ENCODE peak calls at places on chromosomes 16 and 17, in six cellular contexts. K is breast epithelium; H is activated gamma-delta T cell treated with anti-CD3 and anti-CD28 coated beads, Interleukin-2, amount 50 U/mL, for 16 hours; Y is EL; X is CD4-positive, alpha-beta T cell; J is osteocyte. N is an unnamed sample.

GRCh38 chr16:56281256-56281805 is 90.0 kb downstream of the GNAO1 start:
- DNase-seq in Y (peak; percentile 34), J (no peak), H (no peak), X (no peak), K (no peak), N (no peak)

GRCh38 chr16:70453891-70454220 is 539 bp upstream of the FCSK start:
- DNase-seq in X (no peak), J (no peak), H (no peak), K (no peak), Y (no peak), N (no peak)

GRCh38 chr17:74165811-74166365 is 37.6 kb upstream of the RPL38 start:
- DNase-seq in X (no peak), Y (no peak), K (no peak), J (no peak), H (no peak), N (no peak)

GRCh38 chr17:78343433-78344201 is 16.3 kb downstream of the SOCS3 start:
- DNase-seq in H (peak; percentile 61), K (no peak), X (peak; percentile 71), J (no peak), Y (no peak), N (peak; percentile 84)

GRCh38 chr17:75564195-75564594 is 23.4 kb upstream of the MYO15B start:
- DNase-seq in X (no peak), J (no peak), Y (no peak), H (no peak), K (no peak), N (no peak)

GRCh38 chr16:561957-562938 is 2.1 kb downstream of the PRR35 start:
- DNase-seq in H (no peak), X (no peak), Y (no peak), K (no peak), J (no peak), N (no peak)

GRCh38 chr17:17849147-17849820 is 12.5 kb upstream of the SREBF1 start:
- DNase-seq in K (peak; percentile 67), X (peak; percentile 64), Y (no peak), J (no peak), H (peak; percentile 73), N (peak; percentile 83)

GRCh38 chr17:58572846-58573245 is 58.4 kb upstream of the MTMR4 start:
- DNase-seq in H (no peak), K (no peak), Y (no peak), X (no peak), J (no peak), N (no peak)

GRCh38 chr17:15436399-15437369 is 30.7 kb downstream of the CDRT4 start:
- DNase-seq in Y (peak; percentile 56), J (no peak), K (no peak), X (no peak), H (no peak), N (peak; percentile 16)

GRCh38 chr16:66248096-66248495 is 118.4 kb upstream of the CDH5 start:
- DNase-seq in X (no peak), J (no peak), Y (peak; percentile 48), H (no peak), K (no peak), N (no peak)

GRCh38 chr16:72107371-72107770 is 13.7 kb downstream of the DHX38 start:
- DNase-seq in H (no peak), X (no peak), Y (no peak), J (no peak), K (no peak), N (no peak)

GRCh38 chr16:72523087-72523486 is 351.1 kb upstream of the PMFBP1 start:
- DNase-seq in X (no peak), K (no peak), H (no peak), J (no peak), Y (no peak), N (no peak)

GRCh38 chr16:65061935-65062334 is 59.9 kb downstream of the CDH11 start:
- DNase-seq in K (no peak), X (no peak), Y (no peak), J (no peak), H (no peak), N (no peak)

GRCh38 chr16:84568066-84568465 is 49.8 kb downstream of the COTL1 start:
- DNase-seq in X (no peak), Y (no peak), K (no peak), J (no peak), H (no peak), N (no peak)

GRCh38 chr17:1752425-1752941 is 9.4 kb upstream of the SERPINF1 start:
- DNase-seq in X (no peak), J (no peak), H (no peak), Y (no peak), K (peak; percentile 81), N (no peak)

GRCh38 chr17:49361129-49361901 is 735 bp downstream of the ZNF652 start:
- DNase-seq in J (no peak), H (peak; percentile 79), X (peak; percentile 84), Y (peak; percentile 57), K (peak; percentile 49), N (peak; percentile 87)

GRCh38 chr17:7220593-7221280 is 999 bp downstream of the ACADVL start:
- DNase-seq in X (peak; percentile 56), K (peak; percentile 74), Y (peak; percentile 68), H (peak; percentile 35), J (no peak), N (peak; percentile 48)

GRCh38 chr17:72588561-72588960 is 467.7 kb downstream of the SOX9 start:
- DNase-seq in K (no peak), J (no peak), Y (no peak), X (no peak), H (no peak), N (no peak)

GRCh38 chr16:2339521-2340484 is 725 bp downstream of the ABCA3 start:
- DNase-seq in Y (peak; percentile 51), X (peak; percentile 18), K (no peak), J (peak; percentile 87), H (no peak), N (peak; percentile 40)

GRCh38 chr17:35684046-35684802 is 47.2 kb upstream of the RASL10B start:
- DNase-seq in Y (peak; percentile 18), X (no peak), J (no peak), H (no peak), K (no peak), N (no peak)

GRCh38 chr17:78736526-78737079 is 45.5 kb downstream of the CYTH1 start:
- DNase-seq in K (peak; percentile 90), Y (no peak), X (peak; percentile 52), J (no peak), H (peak; percentile 39), N (peak; percentile 35)

GRCh38 chr16:31216552-31217530 is at the start of gene PYDC1:
- DNase-seq in J (no peak), X (no peak), Y (no peak), H (no peak), K (no peak), N (no peak)

GRCh38 chr16:72530434-72530833 is 358.5 kb upstream of the PMFBP1 start:
- DNase-seq in J (no peak), H (no peak), Y (peak; percentile 84), K (no peak), X (no peak), N (no peak)

GRCh38 chr17:13725286-13725990 is 123.7 kb upstream of the HS3ST3A1 start:
- DNase-seq in H (no peak), Y (peak; percentile 75), X (no peak), J (no peak), K (no peak), N (no peak)

GRCh38 chr17:35082073-35082657 is 18.7 kb upstream of the RFFL start:
- DNase-seq in X (no peak), Y (peak; percentile 96), J (no peak), H (no peak), K (no peak), N (no peak)

N was measured in CD8-positive, alpha-beta T cell.